ENCODE peak calls at places on chromosomes 13 and 19, in four cellular contexts. B is ELF-1, R is osteocyte, U is epithelial cell of esophagus. G is an unnamed sample.

GRCh38 chr13:97347255-97347653 is 86.7 kb upstream of the RAP2A start:
- DNase-seq in B (no peak), R (no peak), U (no peak), G (no peak)

GRCh38 chr13:36157475-36157874 is 26.3 kb upstream of the DCLK1 start:
- DNase-seq in B (no peak), R (no peak), U (no peak), G (no peak)

GRCh38 chr19:10936661-10937084 is 8.1 kb downstream of the TIMM29 start:
- DNase-seq in B (peak; percentile 84), R (no peak), U (peak; percentile 76), G (peak; percentile 83)

GRCh38 chr19:13770013-13770635 is 4.1 kb upstream of the C19orf53 start:
- DNase-seq in B (no peak), R (no peak), U (no peak), G (no peak)

GRCh38 chr19:33391631-33392249 is 18.2 kb downstream of the CEBPG start:
- DNase-seq in B (no peak), R (no peak), U (no peak), G (no peak)

GRCh38 chr19:50718255-50719118 is 1.1 kb downstream of the SHANK1 start:
- DNase-seq in B (no peak), R (no peak), U (no peak), G (no peak)

GRCh38 chr13:98142427-98143156 is at the start of gene FARP1:
- DNase-seq in B (peak; percentile 65), R (peak; percentile 93), U (peak; percentile 80), G (peak; percentile 89)

GRCh38 chr19:49554701-49555181 is 25.6 kb downstream of the NOSIP start:
- DNase-seq in B (no peak), R (no peak), U (peak; percentile 66), G (no peak)

GRCh38 chr19:677601-678380 is 1.6 kb downstream of the FSTL3 start:
- DNase-seq in B (peak; percentile 38), R (peak; percentile 81), U (peak; percentile 72), G (no peak)

GRCh38 chr19:11457831-11458230 is 22.4 kb downstream of the PRKCSH start:
- DNase-seq in B (no peak), R (no peak), U (no peak), G (no peak)

GRCh38 chr13:60356970-60357369 is 40.0 kb upstream of the TDRD3 start:
- DNase-seq in B (no peak), R (no peak), U (no peak), G (no peak)

G was measured in islet precursor cell.